ENCODE peak calls at places on chromosomes 16 and 17, in nine cellular contexts. D is prostate gland; S is GM20000; V is endothelial cell; B is choroid plexus epithelial cell; Q is PC-9; C is CD4-positive, alpha-beta T cell; O is natural killer cell; E is type B pancreatic cell. G is an unnamed sample.

GRCh38 chr16:49524578-49525315 is 151.1 kb downstream of the C16orf78 start:
- DNase-seq in D (no peak), S (no peak), V (no peak), B (no peak), Q (no peak), C (no peak), O (no peak), E (no peak), G (no peak)

GRCh38 chr17:72359274-72359673 is 238.5 kb downstream of the SOX9 start:
- DNase-seq in D (peak), S (no peak), V (no peak), B (no peak), Q (peak), C (no peak), O (no peak), E (no peak), G (no peak)

GRCh38 chr17:60514053-60514452 is 12.0 kb downstream of the APPBP2 start:
- DNase-seq in D (no peak), S (no peak), V (no peak), B (no peak), Q (no peak), C (no peak), O (no peak), E (no peak), G (no peak)

GRCh38 chr16:85646976-85647375 is 33.9 kb downstream of the GSE1 start:
- DNase-seq in D (no peak), S (no peak), V (no peak), B (no peak), Q (no peak), C (no peak), O (no peak), E (no peak), G (no peak)

GRCh38 chr16:68396481-68396880 is 51.8 kb downstream of the SMPD3 start:
- DNase-seq in D (peak), S (no peak), V (peak), B (peak), Q (no peak), C (peak), O (no peak), E (no peak), G (no peak)

GRCh38 chr17:29084476-29085148 is 41.7 kb downstream of the PIPOX start:
- DNase-seq in D (no peak), S (no peak), V (no peak), B (peak), Q (no peak), C (no peak), O (no peak), E (no peak), G (no peak)

GRCh38 chr16:87956771-87957279 is 5.6 kb downstream of the BANP start:
- DNase-seq in D (no peak), S (peak), V (no peak), B (peak), Q (peak), C (no peak), O (no peak), E (no peak), G (peak)

GRCh38 chr16:26569793-26570192 is 496.9 kb upstream of the C16orf82 start:
- DNase-seq in D (no peak), S (peak), V (peak), B (peak), Q (no peak), C (no peak), O (no peak), E (no peak), G (peak)

GRCh38 chr17:75345514-75346167 is 56.4 kb upstream of the SLC25A19 start:
- DNase-seq in D (no peak), S (peak), V (no peak), B (no peak), Q (no peak), C (no peak), O (no peak), E (no peak), G (peak)

GRCh38 chr16:68234188-68235104 is 1.5 kb downstream of the ESRP2 start:
- DNase-seq in D (peak), S (no peak), V (no peak), B (no peak), Q (peak), C (no peak), O (no peak), E (peak), G (no peak)

GRCh38 chr17:74566132-74566753 is 1.1 kb downstream of the CD300H start:
- DNase-seq in D (no peak), S (peak), V (peak), B (peak), Q (no peak), C (no peak), O (no peak), E (no peak), G (peak)

GRCh38 chr17:35390156-35390555 is 16.7 kb upstream of the SLFN11 start:
- DNase-seq in D (no peak), S (no peak), V (no peak), B (no peak), Q (no peak), C (no peak), O (no peak), E (no peak), G (no peak)

GRCh38 chr16:15983898-15984297 is 34.5 kb downstream of the ABCC1 start:
- DNase-seq in D (no peak), S (no peak), V (no peak), B (peak), Q (no peak), C (no peak), O (no peak), E (no peak), G (no peak)

GRCh38 chr17:55770220-55770870 is 19.5 kb downstream of the PCTP start:
- DNase-seq in D (no peak), S (peak), V (no peak), B (peak), Q (no peak), C (no peak), O (no peak), E (no peak), G (peak)

GRCh38 chr17:1612400-1612799 is 16.2 kb downstream of the SLC43A2 start:
- DNase-seq in D (no peak), S (no peak), V (peak), B (no peak), Q (no peak), C (no peak), O (no peak), E (no peak), G (no peak)

GRCh38 chr17:54784305-54784704 is 116.3 kb upstream of the TOM1L1 start:
- DNase-seq in D (no peak), S (no peak), V (no peak), B (no peak), Q (no peak), C (no peak), O (no peak), E (no peak), G (no peak)

GRCh38 chr17:49290690-49291326 is 60.2 kb upstream of the PHOSPHO1 start:
- DNase-seq in D (no peak), S (no peak), V (peak), B (peak), Q (no peak), C (no peak), O (no peak), E (peak), G (peak)

GRCh38 chr16:31699601-31700000 is 171.9 kb downstream of the AHSP start:
- DNase-seq in D (no peak), S (no peak), V (no peak), B (no peak), Q (no peak), C (no peak), O (no peak), E (no peak), G (no peak)

GRCh38 chr16:31411024-31411845 is 16.9 kb downstream of the COX6A2 start:
- DNase-seq in D (no peak), S (no peak), V (no peak), B (no peak), Q (no peak), C (no peak), O (no peak), E (no peak), G (no peak)

GRCh38 chr16:7246578-7246977 is 86.1 kb upstream of the RBFOX1 start:
- DNase-seq in D (no peak), S (no peak), V (no peak), B (no peak), Q (no peak), C (no peak), O (no peak), E (no peak), G (no peak)

GRCh38 chr16:3690991-3691720 is 26.2 kb downstream of the TRAP1 start:
- DNase-seq in D (no peak), S (no peak), V (no peak), B (peak), Q (no peak), C (no peak), O (no peak), E (no peak), G (no peak)

GRCh38 chr17:76561332-76561731 is 21.5 kb downstream of the PRCD start:
- DNase-seq in D (no peak), S (no peak), V (no peak), B (no peak), Q (no peak), C (no peak), O (no peak), E (no peak), G (no peak)

GRCh38 chr16:22206847-22207714 is 1.0 kb downstream of the EEF2K start:
- DNase-seq in D (peak), S (peak), V (peak), B (peak), Q (no peak), C (peak), O (peak), E (no peak), G (peak)

GRCh38 chr16:68802190-68802589 is 41.1 kb upstream of the TANGO6 start:
- DNase-seq in D (no peak), S (no peak), V (no peak), B (peak), Q (peak), C (no peak), O (no peak), E (no peak), G (no peak)

GRCh38 chr16:11806721-11807120 is 9.7 kb upstream of the ZC3H7A start:
- DNase-seq in D (no peak), S (no peak), V (no peak), B (peak), Q (no peak), C (no peak), O (no peak), E (no peak), G (no peak)

GRCh38 chr16:88415381-88416323 is 32.9 kb downstream of the ZNF469 start:
- DNase-seq in D (no peak), S (no peak), V (no peak), B (no peak), Q (no peak), C (no peak), O (no peak), E (no peak), G (no peak)

GRCh38 chr16:61998460-61998859 is 37.8 kb downstream of the CDH8 start:
- DNase-seq in D (no peak), S (no peak), V (no peak), B (no peak), Q (no peak), C (no peak), O (no peak), E (no peak), G (no peak)

GRCh38 chr17:57890857-57891232 is 41.0 kb upstream of the MRPS23 start:
- DNase-seq in D (no peak), S (no peak), V (no peak), B (no peak), Q (no peak), C (no peak), O (no peak), E (no peak), G (no peak)

GRCh38 chr17:48294989-48295892 is 134.8 kb downstream of the SKAP1 start:
- DNase-seq in D (no peak), S (peak), V (no peak), B (peak), Q (peak), C (no peak), O (no peak), E (no peak), G (peak)

GRCh38 chr16:89402962-89403361 is 87.4 kb downstream of the ANKRD11 start:
- DNase-seq in D (no peak), S (no peak), V (no peak), B (no peak), Q (no peak), C (peak), O (no peak), E (no peak), G (no peak)

GRCh38 chr16:85395913-85396878 is 216.9 kb upstream of the GSE1 start:
- DNase-seq in D (peak), S (no peak), V (no peak), B (peak), Q (no peak), C (no peak), O (peak), E (no peak), G (no peak)

GRCh38 chr17:20266806-20267458 is 200.4 kb downstream of the LGALS9B start:
- DNase-seq in D (no peak), S (no peak), V (no peak), B (peak), Q (no peak), C (no peak), O (no peak), E (no peak), G (no peak)

GRCh38 chr17:20262116-20262977 is 205.0 kb downstream of the LGALS9B start:
- DNase-seq in D (no peak), S (no peak), V (no peak), B (no peak), Q (no peak), C (no peak), O (no peak), E (no peak), G (no peak)

GRCh38 chr17:20267459-20267842 is 199.9 kb downstream of the LGALS9B start:
- DNase-seq in D (no peak), S (no peak), V (no peak), B (peak), Q (no peak), C (peak), O (no peak), E (no peak), G (no peak)

GRCh38 chr17:20263595-20263994 is 203.7 kb downstream of the LGALS9B start:
- DNase-seq in D (no peak), S (no peak), V (no peak), B (peak), Q (no peak), C (no peak), O (no peak), E (no peak), G (no peak)

GRCh38 chr17:20264996-20265395 is 202.3 kb downstream of the LGALS9B start:
- DNase-seq in D (no peak), S (no peak), V (no peak), B (no peak), Q (no peak), C (no peak), O (no peak), E (no peak), G (no peak)
- TF ChIP-seq CTCF in D (no peak), S (no peak), V (no peak), B (no peak), Q (no peak), C (no peak), O (no peak), E (no peak), G (no peak)

GRCh38 chr16:48113471-48113870 is 42.3 kb downstream of the ABCC12 start:
- DNase-seq in D (no peak), S (no peak), V (peak), B (no peak), Q (peak), C (no peak), O (no peak), E (no peak), G (no peak)
- TF ChIP-seq CTCF in D (no peak), S (peak), V (no peak), B (peak), Q (peak), C (no peak), O (no peak), E (peak), G (no peak)

GRCh38 chr17:7133424-7133823 is 18.8 kb upstream of the ASGR2 start:
- DNase-seq in D (no peak), S (no peak), V (peak), B (no peak), Q (no peak), C (peak), O (no peak), E (no peak), G (peak)
- TF ChIP-seq CTCF in D (no peak), S (peak), V (peak), B (peak), Q (no peak), C (no peak), O (peak), E (peak), G (peak)

GRCh38 chr16:70760221-70760620 is 40.7 kb downstream of the VAC14 start:
- DNase-seq in D (no peak), S (no peak), V (no peak), B (no peak), Q (no peak), C (no peak), O (no peak), E (no peak), G (no peak)
- TF ChIP-seq CTCF in D (no peak), S (no peak), V (no peak), B (no peak), Q (no peak), C (no peak), O (no peak), E (no peak), G (no peak)

G was measured in GM13976.